ENCODE peak calls at places on chromosome 18, in five cellular contexts. I, E, F, G and A are unnamed samples.
A peak's percentile ranks its signal among the peaks of the same experiment; 100 is the strongest.

GRCh38 chr18:44917184-44917864 is 236.6 kb downstream of the SETBP1 start:
- ATAC-seq in I (peak; percentile 75), E (peak; percentile 68), F (no peak), G (no peak), A (no peak)

GRCh38 chr18:49966090-49966489 is 152.8 kb upstream of the ACAA2 start:
- ATAC-seq in I (no peak), E (no peak), F (no peak), G (no peak), A (no peak)

GRCh38 chr18:80208620-80209019 is 38.7 kb downstream of the PARD6G start:
- ATAC-seq in I (no peak), E (no peak), F (no peak), G (no peak), A (no peak)

GRCh38 chr18:48452863-48453323 is 43.7 kb upstream of the ZBTB7C start:
- ATAC-seq in I (no peak), E (peak; percentile 18), F (no peak), G (no peak), A (peak; percentile 11)

GRCh38 chr18:12308386-12309100 is 502 bp downstream of the TUBB6 start:
- ATAC-seq in I (peak; percentile 73), E (peak; percentile 78), F (peak; percentile 35), G (peak; percentile 42), A (peak; percentile 79)

GRCh38 chr18:22363867-22364463 is 53.8 kb downstream of the CTAGE1 start:
- ATAC-seq in I (peak; percentile 47), E (peak; percentile 58), F (peak; percentile 46), G (peak; percentile 63), A (peak; percentile 13)

GRCh38 chr18:25533088-25533676 is 181.2 kb upstream of the ZNF521 start:
- ATAC-seq in I (no peak), E (no peak), F (no peak), G (no peak), A (no peak)

GRCh38 chr18:22324191-22325131 is 93.3 kb downstream of the CTAGE1 start:
- ATAC-seq in I (peak; percentile 86), E (peak; percentile 95), F (no peak), G (peak; percentile 59), A (peak; percentile 67)

GRCh38 chr18:48878471-48878870 is 72.3 kb downstream of the SMAD7 start:
- ATAC-seq in I (no peak), E (peak; percentile 80), F (no peak), G (no peak), A (peak; percentile 53)

GRCh38 chr18:27685807-27686412 is 491.0 kb downstream of the CDH2 start:
- ATAC-seq in I (no peak), E (no peak), F (no peak), G (no peak), A (no peak)

GRCh38 chr18:14179306-14179705 is 47.1 kb upstream of the ZNF519 start:
- ATAC-seq in I (no peak), E (peak; percentile 8), F (peak; percentile 21), G (peak; percentile 45), A (no peak)

GRCh38 chr18:69257861-69258458 is 142.7 kb upstream of the DOK6 start:
- ATAC-seq in I (no peak), E (peak; percentile 46), F (no peak), G (no peak), A (peak; percentile 66)

GRCh38 chr18:49853011-49853410 is 39.7 kb upstream of the ACAA2 start:
- ATAC-seq in I (no peak), E (no peak), F (no peak), G (no peak), A (no peak)

GRCh38 chr18:50044402-50044801 is 150.5 kb downstream of the MYO5B start:
- ATAC-seq in I (no peak), E (no peak), F (no peak), G (no peak), A (no peak)

GRCh38 chr18:4765401-4765800 is 310.3 kb upstream of the DLGAP1 start:
- ATAC-seq in I (no peak), E (no peak), F (no peak), G (no peak), A (no peak)

GRCh38 chr18:50611529-50611941 is 51.6 kb downstream of the MAPK4 start:
- ATAC-seq in I (peak; percentile 27), E (no peak), F (no peak), G (no peak), A (no peak)

GRCh38 chr18:43916984-43917383 is 639.7 kb upstream of the SYT4 start:
- ATAC-seq in I (no peak), E (no peak), F (no peak), G (no peak), A (no peak)

GRCh38 chr18:8428951-8429350 is 180.3 kb upstream of the RAB12 start:
- ATAC-seq in I (no peak), E (no peak), F (no peak), G (no peak), A (no peak)

GRCh38 chr18:45896452-45896851 is 70.7 kb downstream of the EPG5 start:
- ATAC-seq in I (no peak), E (no peak), F (no peak), G (no peak), A (no peak)

GRCh38 chr18:73258375-73259087 is 390.7 kb upstream of the NETO1 start:
- ATAC-seq in I (no peak), E (no peak), F (no peak), G (no peak), A (no peak)

GRCh38 chr18:69947361-69948106 is at the start of gene CD226:
- ATAC-seq in I (no peak), E (no peak), F (peak; percentile 66), G (peak; percentile 83), A (no peak)